ENCODE peak calls at places on chromosome 1, in seven cellular contexts. One of them, this sample, is unnamed.

GRCh38 chr1:43786201-43786958 is 79.0 kb downstream of the ST3GAL3 start:
- DNase-seq in CD8-positive, alpha-beta memory T cell: no peak
- DNase-seq in cardiac muscle cell: no peak
- DNase-seq in GM23248: peak; percentile 45
- DNase-seq in body of pancreas: no peak
- DNase-seq in left ventricle myocardium inferior: no peak
- DNase-seq in neural progenitor cell: no peak
- DNase-seq in this sample: no peak

GRCh38 chr1:17369466-17369865 is 2.5 kb upstream of the PADI6 start:
- DNase-seq in CD8-positive, alpha-beta memory T cell: no peak
- DNase-seq in neural progenitor cell: no peak
- DNase-seq in cardiac muscle cell: no peak
- DNase-seq in GM23248: peak; percentile 46
- DNase-seq in body of pancreas: no peak
- DNase-seq in left ventricle myocardium inferior: no peak
- DNase-seq in this sample: no peak

GRCh38 chr1:182707116-182707515 is 22.7 kb upstream of the RGS8 start:
- DNase-seq in cardiac muscle cell: no peak
- DNase-seq in CD8-positive, alpha-beta memory T cell: no peak
- DNase-seq in neural progenitor cell: no peak
- DNase-seq in left ventricle myocardium inferior: peak; percentile 51
- DNase-seq in body of pancreas: peak; percentile 58
- DNase-seq in GM23248: no peak
- DNase-seq in this sample: no peak

GRCh38 chr1:42940851-42941639 is 17.6 kb downstream of the SLC2A1 start:
- DNase-seq in neural progenitor cell: no peak
- DNase-seq in body of pancreas: no peak
- DNase-seq in cardiac muscle cell: no peak
- DNase-seq in CD8-positive, alpha-beta memory T cell: no peak
- DNase-seq in left ventricle myocardium inferior: no peak
- DNase-seq in GM23248: peak; percentile 97
- DNase-seq in this sample: no peak

GRCh38 chr1:48602349-48602748 is 130.3 kb upstream of the SPATA6 start:
- DNase-seq in body of pancreas: no peak
- DNase-seq in cardiac muscle cell: no peak
- DNase-seq in GM23248: no peak
- DNase-seq in CD8-positive, alpha-beta memory T cell: no peak
- DNase-seq in left ventricle myocardium inferior: no peak
- DNase-seq in neural progenitor cell: no peak
- DNase-seq in this sample: no peak

GRCh38 chr1:171898956-171899355 is 57.7 kb downstream of the DNM3 start:
- DNase-seq in cardiac muscle cell: peak; percentile 11
- DNase-seq in body of pancreas: no peak
- DNase-seq in GM23248: no peak
- DNase-seq in CD8-positive, alpha-beta memory T cell: no peak
- DNase-seq in neural progenitor cell: peak; percentile 88
- DNase-seq in left ventricle myocardium inferior: no peak
- DNase-seq in this sample: no peak

GRCh38 chr1:157695417-157695816 is 5.2 kb downstream of the FCRL3 start:
- DNase-seq in neural progenitor cell: no peak
- DNase-seq in cardiac muscle cell: no peak
- DNase-seq in GM23248: no peak
- DNase-seq in body of pancreas: no peak
- DNase-seq in CD8-positive, alpha-beta memory T cell: no peak
- DNase-seq in left ventricle myocardium inferior: no peak
- DNase-seq in this sample: no peak

GRCh38 chr1:68104155-68104554 is 53.7 kb upstream of the DIRAS3 start:
- DNase-seq in CD8-positive, alpha-beta memory T cell: no peak
- DNase-seq in GM23248: peak; percentile 46
- DNase-seq in cardiac muscle cell: no peak
- DNase-seq in left ventricle myocardium inferior: no peak
- DNase-seq in neural progenitor cell: no peak
- DNase-seq in body of pancreas: no peak
- DNase-seq in this sample: no peak

GRCh38 chr1:162285149-162285561 is 91.5 kb downstream of the SPATA46 start:
- DNase-seq in body of pancreas: peak; percentile 88
- DNase-seq in cardiac muscle cell: peak; percentile 90
- DNase-seq in neural progenitor cell: no peak
- DNase-seq in left ventricle myocardium inferior: peak; percentile 28
- DNase-seq in CD8-positive, alpha-beta memory T cell: no peak
- DNase-seq in GM23248: no peak
- DNase-seq in this sample: peak; percentile 97

GRCh38 chr1:25109527-25109926 is 122.8 kb downstream of the SYF2 start:
- DNase-seq in CD8-positive, alpha-beta memory T cell: peak; percentile 67
- DNase-seq in left ventricle myocardium inferior: no peak
- DNase-seq in GM23248: no peak
- DNase-seq in body of pancreas: no peak
- DNase-seq in cardiac muscle cell: no peak
- DNase-seq in neural progenitor cell: no peak
- DNase-seq in this sample: no peak

GRCh38 chr1:154765970-154766369 is 104.1 kb downstream of the KCNN3 start:
- DNase-seq in GM23248: peak; percentile 50
- DNase-seq in neural progenitor cell: peak; percentile 54
- DNase-seq in body of pancreas: no peak
- DNase-seq in CD8-positive, alpha-beta memory T cell: peak; percentile 21
- DNase-seq in cardiac muscle cell: peak; percentile 43
- DNase-seq in left ventricle myocardium inferior: no peak
- DNase-seq in this sample: peak; percentile 48

GRCh38 chr1:149848340-149848771 is 51.0 kb upstream of the BOLA1 start:
- DNase-seq in left ventricle myocardium inferior: no peak
- DNase-seq in neural progenitor cell: peak; percentile 26
- DNase-seq in body of pancreas: no peak
- DNase-seq in GM23248: peak; percentile 20
- DNase-seq in cardiac muscle cell: no peak
- DNase-seq in CD8-positive, alpha-beta memory T cell: peak; percentile 0
- DNase-seq in this sample: peak; percentile 62

GRCh38 chr1:90000934-90001676 is 6.2 kb downstream of the ZNF326 start:
- DNase-seq in body of pancreas: no peak
- DNase-seq in GM23248: no peak
- DNase-seq in cardiac muscle cell: no peak
- DNase-seq in neural progenitor cell: no peak
- DNase-seq in left ventricle myocardium inferior: no peak
- DNase-seq in CD8-positive, alpha-beta memory T cell: no peak
- DNase-seq in this sample: no peak

GRCh38 chr1:162578936-162579335 is 17.4 kb downstream of the UAP1 start:
- DNase-seq in CD8-positive, alpha-beta memory T cell: no peak
- DNase-seq in GM23248: no peak
- DNase-seq in neural progenitor cell: no peak
- DNase-seq in cardiac muscle cell: no peak
- DNase-seq in body of pancreas: no peak
- DNase-seq in left ventricle myocardium inferior: no peak
- DNase-seq in this sample: no peak

GRCh38 chr1:10727703-10728348 is 68.6 kb downstream of the CASZ1 start:
- DNase-seq in cardiac muscle cell: no peak
- DNase-seq in neural progenitor cell: no peak
- DNase-seq in CD8-positive, alpha-beta memory T cell: no peak
- DNase-seq in left ventricle myocardium inferior: peak; percentile 67
- DNase-seq in GM23248: no peak
- DNase-seq in body of pancreas: peak; percentile 52
- DNase-seq in this sample: no peak

GRCh38 chr1:27520651-27521050 is 30.7 kb upstream of the WASF2 start:
- DNase-seq in body of pancreas: no peak
- DNase-seq in left ventricle myocardium inferior: peak; percentile 60
- DNase-seq in GM23248: no peak
- DNase-seq in neural progenitor cell: peak; percentile 33
- DNase-seq in cardiac muscle cell: no peak
- DNase-seq in CD8-positive, alpha-beta memory T cell: no peak
- DNase-seq in this sample: peak; percentile 69

GRCh38 chr1:241411776-241412338 is 54.9 kb upstream of the RGS7 start:
- DNase-seq in neural progenitor cell: no peak
- DNase-seq in left ventricle myocardium inferior: no peak
- DNase-seq in body of pancreas: no peak
- DNase-seq in GM23248: peak; percentile 28
- DNase-seq in cardiac muscle cell: no peak
- DNase-seq in CD8-positive, alpha-beta memory T cell: no peak
- DNase-seq in this sample: no peak

GRCh38 chr1:235050911-235051360 is 77.7 kb downstream of the TOMM20 start:
- DNase-seq in GM23248: peak; percentile 82
- DNase-seq in body of pancreas: no peak
- DNase-seq in left ventricle myocardium inferior: peak; percentile 49
- DNase-seq in CD8-positive, alpha-beta memory T cell: no peak
- DNase-seq in cardiac muscle cell: no peak
- DNase-seq in neural progenitor cell: no peak
- DNase-seq in this sample: no peak

GRCh38 chr1:5513891-5514515 is 478.2 kb downstream of the NPHP4 start:
- DNase-seq in cardiac muscle cell: no peak
- DNase-seq in body of pancreas: no peak
- DNase-seq in neural progenitor cell: no peak
- DNase-seq in CD8-positive, alpha-beta memory T cell: no peak
- DNase-seq in GM23248: no peak
- DNase-seq in left ventricle myocardium inferior: no peak
- DNase-seq in this sample: peak; percentile 9

GRCh38 chr1:72846891-72847290 is 564.6 kb upstream of the NEGR1 start:
- DNase-seq in body of pancreas: no peak
- DNase-seq in left ventricle myocardium inferior: no peak
- DNase-seq in neural progenitor cell: no peak
- DNase-seq in GM23248: no peak
- DNase-seq in CD8-positive, alpha-beta memory T cell: no peak
- DNase-seq in cardiac muscle cell: no peak
- DNase-seq in this sample: no peak

GRCh38 chr1:19988269-19989006 is 9.0 kb upstream of the PLA2G2A start:
- DNase-seq in GM23248: no peak
- DNase-seq in body of pancreas: no peak
- DNase-seq in CD8-positive, alpha-beta memory T cell: no peak
- DNase-seq in left ventricle myocardium inferior: no peak
- DNase-seq in neural progenitor cell: no peak
- DNase-seq in cardiac muscle cell: no peak
- DNase-seq in this sample: no peak

GRCh38 chr1:24555591-24556413 is at the start of gene NCMAP:
- DNase-seq in neural progenitor cell: peak; percentile 41
- DNase-seq in cardiac muscle cell: peak; percentile 51
- DNase-seq in CD8-positive, alpha-beta memory T cell: peak; percentile 48
- DNase-seq in body of pancreas: peak; percentile 84
- DNase-seq in GM23248: peak; percentile 18
- DNase-seq in left ventricle myocardium inferior: peak; percentile 24
- DNase-seq in this sample: peak; percentile 66

GRCh38 chr1:221915764-221916163 is 173.9 kb upstream of the DUSP10 start:
- DNase-seq in body of pancreas: no peak
- DNase-seq in cardiac muscle cell: no peak
- DNase-seq in left ventricle myocardium inferior: no peak
- DNase-seq in CD8-positive, alpha-beta memory T cell: no peak
- DNase-seq in GM23248: no peak
- DNase-seq in neural progenitor cell: no peak
- DNase-seq in this sample: no peak

GRCh38 chr1:1122078-1122811 is 6.4 kb upstream of the C1orf159 start:
- DNase-seq in body of pancreas: peak; percentile 85
- DNase-seq in left ventricle myocardium inferior: peak; percentile 80
- DNase-seq in GM23248: peak; percentile 89
- DNase-seq in cardiac muscle cell: peak; percentile 89
- DNase-seq in CD8-positive, alpha-beta memory T cell: peak; percentile 80
- DNase-seq in neural progenitor cell: peak; percentile 82
- DNase-seq in this sample: peak; percentile 85

GRCh38 chr1:151540982-151541377 is 871 bp downstream of the TUFT1 start:
- DNase-seq in cardiac muscle cell: peak; percentile 32
- DNase-seq in neural progenitor cell: peak; percentile 63
- DNase-seq in CD8-positive, alpha-beta memory T cell: no peak
- DNase-seq in body of pancreas: peak; percentile 50
- DNase-seq in GM23248: no peak
- DNase-seq in left ventricle myocardium inferior: no peak
- DNase-seq in this sample: peak; percentile 59

GRCh38 chr1:152110365-152110859 is 4.8 kb downstream of the TCHH start:
- DNase-seq in GM23248: peak; percentile 67
- DNase-seq in cardiac muscle cell: no peak
- DNase-seq in left ventricle myocardium inferior: peak; percentile 15
- DNase-seq in neural progenitor cell: peak; percentile 28
- DNase-seq in body of pancreas: peak; percentile 19
- DNase-seq in CD8-positive, alpha-beta memory T cell: no peak
- DNase-seq in this sample: peak; percentile 4

GRCh38 chr1:117653732-117654484 is 48.1 kb downstream of the TENT5C start:
- DNase-seq in GM23248: no peak
- DNase-seq in body of pancreas: no peak
- DNase-seq in cardiac muscle cell: no peak
- DNase-seq in left ventricle myocardium inferior: no peak
- DNase-seq in neural progenitor cell: no peak
- DNase-seq in CD8-positive, alpha-beta memory T cell: no peak
- DNase-seq in this sample: no peak
- H3K4me3 ChIP-seq in GM23248: no peak overlapping the region
- H3K4me3 ChIP-seq in body of pancreas: no peak overlapping the region
- H3K4me3 ChIP-seq in cardiac muscle cell: no peak overlapping the region
- H3K4me3 ChIP-seq in left ventricle myocardium inferior: no peak overlapping the region
- H3K4me3 ChIP-seq in neural progenitor cell: no peak overlapping the region
- H3K4me3 ChIP-seq in CD8-positive, alpha-beta memory T cell: peak overlapping the region; percentile 3
- H3K4me3 ChIP-seq in this sample: no peak overlapping the region

GRCh38 chr1:23539698-23540266 is 8.7 kb upstream of the E2F2 start:
- DNase-seq in CD8-positive, alpha-beta memory T cell: peak; percentile 88
- DNase-seq in left ventricle myocardium inferior: peak; percentile 85
- DNase-seq in cardiac muscle cell: peak; percentile 92
- DNase-seq in body of pancreas: peak; percentile 89
- DNase-seq in neural progenitor cell: peak; percentile 92
- DNase-seq in GM23248: peak; percentile 89
- DNase-seq in this sample: peak; percentile 91
- H3K4me3 ChIP-seq in CD8-positive, alpha-beta memory T cell: no peak overlapping the region
- H3K4me3 ChIP-seq in left ventricle myocardium inferior: peak overlapping the region; percentile 30
- H3K4me3 ChIP-seq in cardiac muscle cell: no peak overlapping the region
- H3K4me3 ChIP-seq in body of pancreas: no peak overlapping the region
- H3K4me3 ChIP-seq in neural progenitor cell: no peak overlapping the region
- H3K4me3 ChIP-seq in GM23248: peak overlapping the region; percentile 43
- H3K4me3 ChIP-seq in this sample: no peak overlapping the region

GRCh38 chr1:201466492-201466891 is 2.5 kb downstream of the PHLDA3 start:
- DNase-seq in cardiac muscle cell: no peak
- DNase-seq in GM23248: peak; percentile 68
- DNase-seq in CD8-positive, alpha-beta memory T cell: no peak
- DNase-seq in neural progenitor cell: no peak
- DNase-seq in body of pancreas: no peak
- DNase-seq in left ventricle myocardium inferior: no peak
- DNase-seq in this sample: no peak
- H3K4me3 ChIP-seq in cardiac muscle cell: no peak overlapping the region
- H3K4me3 ChIP-seq in GM23248: peak overlapping the region; percentile 100
- H3K4me3 ChIP-seq in CD8-positive, alpha-beta memory T cell: no peak overlapping the region
- H3K4me3 ChIP-seq in neural progenitor cell: no peak overlapping the region
- H3K4me3 ChIP-seq in body of pancreas: no peak overlapping the region
- H3K4me3 ChIP-seq in left ventricle myocardium inferior: peak overlapping the region; percentile 85
- H3K4me3 ChIP-seq in this sample: no peak overlapping the region

DNA sequence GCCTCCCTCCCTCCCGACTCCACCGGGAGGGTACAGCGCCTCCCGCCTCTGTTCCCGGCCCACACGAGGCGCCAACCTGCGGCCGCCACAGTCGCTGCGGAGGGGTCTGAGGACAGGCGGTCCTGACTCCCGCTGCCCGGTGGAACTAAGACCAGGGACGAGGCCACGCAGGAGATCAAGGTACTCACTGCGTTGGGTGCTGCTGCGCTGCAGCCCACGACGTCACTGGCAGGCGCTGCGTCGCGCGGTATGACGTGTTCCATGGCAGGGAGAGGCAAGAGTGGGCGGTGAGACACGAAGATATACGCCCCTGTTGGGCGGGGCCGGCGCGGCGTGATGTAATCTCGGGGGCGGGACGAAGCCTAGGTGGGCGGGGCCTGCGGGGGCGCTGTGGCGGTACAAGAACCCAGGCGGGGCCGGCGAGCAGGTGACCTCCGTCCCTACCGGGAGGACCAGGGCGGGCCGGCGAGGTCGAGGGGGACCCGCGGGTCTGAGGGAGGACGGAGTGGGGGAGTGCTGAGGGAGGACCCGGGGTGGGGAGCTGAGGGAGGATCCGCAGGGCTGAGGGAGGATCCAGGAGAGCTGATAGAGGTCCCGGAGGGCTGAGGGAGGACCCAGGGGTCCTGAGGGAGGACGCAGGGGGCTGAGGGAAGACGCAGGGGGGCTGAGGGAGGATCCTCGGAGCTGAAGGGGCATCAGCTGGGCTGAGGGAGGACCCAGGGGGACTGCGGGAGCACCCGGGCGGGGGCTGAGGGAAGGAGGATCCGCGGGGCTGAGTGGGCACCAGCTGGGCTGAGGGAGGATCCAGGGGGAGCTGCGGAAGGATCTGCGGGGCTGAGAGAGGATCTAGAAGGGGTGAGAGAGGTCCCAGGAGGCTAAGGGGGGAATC is at the start of gene MRPL55:
- DNase-seq in neural progenitor cell: peak; percentile 98
- DNase-seq in GM23248: peak; percentile 97
- DNase-seq in cardiac muscle cell: peak; percentile 97
- DNase-seq in CD8-positive, alpha-beta memory T cell: peak; percentile 99
- DNase-seq in left ventricle myocardium inferior: peak; percentile 97
- DNase-seq in body of pancreas: peak; percentile 99
- DNase-seq in this sample: peak; percentile 98
- H3K4me3 ChIP-seq in neural progenitor cell: peak within 1 kb of the TSS; percentile 99
- H3K4me3 ChIP-seq in GM23248: peak within 1 kb of the TSS; percentile 87
- H3K4me3 ChIP-seq in cardiac muscle cell: peak within 1 kb of the TSS; percentile 74
- H3K4me3 ChIP-seq in CD8-positive, alpha-beta memory T cell: peak within 1 kb of the TSS; percentile 92
- H3K4me3 ChIP-seq in left ventricle myocardium inferior: peak within 1 kb of the TSS; percentile 100
- H3K4me3 ChIP-seq in body of pancreas: peak within 1 kb of the TSS; percentile 77
- H3K4me3 ChIP-seq in this sample: peak within 1 kb of the TSS; percentile 84